ENCODE peak calls at places on chromosomes 1 and 21, in seven cellular contexts. One of them, this sample, is unnamed.

GRCh38 chr1:201505505-201505893 is 1.4 kb downstream of the CSRP1 start:
- DNase-seq in SK-MEL-5: peak
- DNase-seq in CD4-positive, alpha-beta T cell: no peak
- DNase-seq in stimulated activated CD8-positive, alpha-beta memory T cell treated with anti-CD3 and anti-CD28 coated beads, Interleukin-15, amount 100 ng/mL, for 4 hours: no peak
- DNase-seq in lung: no peak
- DNase-seq in Peyer's patch: no peak
- DNase-seq in stimulated activated CD4-positive, alpha-beta T cell treated with anti-CD3 and anti-CD28 coated beads, Interleukin-1b, Interleukin-23, amount 100 ng/mL, for 4 hours: no peak
- DNase-seq in this sample: no peak

GRCh38 chr1:56578664-56578962 is 750 bp downstream of the PLPP3 start:
- DNase-seq in lung: no peak
- DNase-seq in stimulated activated CD4-positive, alpha-beta T cell treated with anti-CD3 and anti-CD28 coated beads, Interleukin-1b, Interleukin-23, amount 100 ng/mL, for 4 hours: no peak
- DNase-seq in SK-MEL-5: peak
- DNase-seq in CD4-positive, alpha-beta T cell: no peak
- DNase-seq in stimulated activated CD8-positive, alpha-beta memory T cell treated with anti-CD3 and anti-CD28 coated beads, Interleukin-15, amount 100 ng/mL, for 4 hours: no peak
- DNase-seq in Peyer's patch: no peak
- DNase-seq in this sample: no peak

GRCh38 chr1:202571719-202572339 is 138.4 kb downstream of the SYT2 start:
- DNase-seq in lung: no peak
- DNase-seq in Peyer's patch: no peak
- DNase-seq in SK-MEL-5: peak
- DNase-seq in CD4-positive, alpha-beta T cell: no peak
- DNase-seq in stimulated activated CD4-positive, alpha-beta T cell treated with anti-CD3 and anti-CD28 coated beads, Interleukin-1b, Interleukin-23, amount 100 ng/mL, for 4 hours: no peak
- DNase-seq in stimulated activated CD8-positive, alpha-beta memory T cell treated with anti-CD3 and anti-CD28 coated beads, Interleukin-15, amount 100 ng/mL, for 4 hours: no peak
- DNase-seq in this sample: no peak

GRCh38 chr1:93353286-93353685 is 7.6 kb downstream of the DR1 start:
- DNase-seq in SK-MEL-5: no peak
- DNase-seq in CD4-positive, alpha-beta T cell: no peak
- DNase-seq in lung: no peak
- DNase-seq in stimulated activated CD4-positive, alpha-beta T cell treated with anti-CD3 and anti-CD28 coated beads, Interleukin-1b, Interleukin-23, amount 100 ng/mL, for 4 hours: no peak
- DNase-seq in Peyer's patch: no peak
- DNase-seq in stimulated activated CD8-positive, alpha-beta memory T cell treated with anti-CD3 and anti-CD28 coated beads, Interleukin-15, amount 100 ng/mL, for 4 hours: no peak
- DNase-seq in this sample: no peak

GRCh38 chr1:35222322-35223108 is 29.6 kb upstream of the SFPQ start:
- DNase-seq in SK-MEL-5: no peak
- DNase-seq in lung: no peak
- DNase-seq in stimulated activated CD4-positive, alpha-beta T cell treated with anti-CD3 and anti-CD28 coated beads, Interleukin-1b, Interleukin-23, amount 100 ng/mL, for 4 hours: no peak
- DNase-seq in stimulated activated CD8-positive, alpha-beta memory T cell treated with anti-CD3 and anti-CD28 coated beads, Interleukin-15, amount 100 ng/mL, for 4 hours: no peak
- DNase-seq in Peyer's patch: no peak
- DNase-seq in CD4-positive, alpha-beta T cell: no peak
- DNase-seq in this sample: peak

GRCh38 chr1:228493141-228494043 is 6.2 kb downstream of the RNF187 start:
- DNase-seq in stimulated activated CD8-positive, alpha-beta memory T cell treated with anti-CD3 and anti-CD28 coated beads, Interleukin-15, amount 100 ng/mL, for 4 hours: no peak
- DNase-seq in Peyer's patch: no peak
- DNase-seq in lung: no peak
- DNase-seq in CD4-positive, alpha-beta T cell: no peak
- DNase-seq in stimulated activated CD4-positive, alpha-beta T cell treated with anti-CD3 and anti-CD28 coated beads, Interleukin-1b, Interleukin-23, amount 100 ng/mL, for 4 hours: no peak
- DNase-seq in SK-MEL-5: no peak
- DNase-seq in this sample: no peak

GRCh38 chr1:233253231-233254038 is 42.1 kb downstream of the PCNX2 start:
- DNase-seq in stimulated activated CD8-positive, alpha-beta memory T cell treated with anti-CD3 and anti-CD28 coated beads, Interleukin-15, amount 100 ng/mL, for 4 hours: no peak
- DNase-seq in lung: no peak
- DNase-seq in SK-MEL-5: peak
- DNase-seq in CD4-positive, alpha-beta T cell: no peak
- DNase-seq in stimulated activated CD4-positive, alpha-beta T cell treated with anti-CD3 and anti-CD28 coated beads, Interleukin-1b, Interleukin-23, amount 100 ng/mL, for 4 hours: no peak
- DNase-seq in Peyer's patch: no peak
- DNase-seq in this sample: no peak

GRCh38 chr1:234731371-234732085 is 121.5 kb upstream of the IRF2BP2 start:
- DNase-seq in CD4-positive, alpha-beta T cell: peak
- DNase-seq in stimulated activated CD8-positive, alpha-beta memory T cell treated with anti-CD3 and anti-CD28 coated beads, Interleukin-15, amount 100 ng/mL, for 4 hours: no peak
- DNase-seq in stimulated activated CD4-positive, alpha-beta T cell treated with anti-CD3 and anti-CD28 coated beads, Interleukin-1b, Interleukin-23, amount 100 ng/mL, for 4 hours: no peak
- DNase-seq in Peyer's patch: no peak
- DNase-seq in lung: no peak
- DNase-seq in SK-MEL-5: no peak
- DNase-seq in this sample: no peak

GRCh38 chr1:197902131-197902453 is 338 bp upstream of the C1orf53 start:
- DNase-seq in SK-MEL-5: no peak
- DNase-seq in stimulated activated CD4-positive, alpha-beta T cell treated with anti-CD3 and anti-CD28 coated beads, Interleukin-1b, Interleukin-23, amount 100 ng/mL, for 4 hours: no peak
- DNase-seq in Peyer's patch: no peak
- DNase-seq in lung: no peak
- DNase-seq in stimulated activated CD8-positive, alpha-beta memory T cell treated with anti-CD3 and anti-CD28 coated beads, Interleukin-15, amount 100 ng/mL, for 4 hours: no peak
- DNase-seq in CD4-positive, alpha-beta T cell: no peak
- DNase-seq in this sample: no peak

GRCh38 chr1:32953495-32953894 is 11.1 kb downstream of the RNF19B start:
- DNase-seq in stimulated activated CD4-positive, alpha-beta T cell treated with anti-CD3 and anti-CD28 coated beads, Interleukin-1b, Interleukin-23, amount 100 ng/mL, for 4 hours: no peak
- DNase-seq in stimulated activated CD8-positive, alpha-beta memory T cell treated with anti-CD3 and anti-CD28 coated beads, Interleukin-15, amount 100 ng/mL, for 4 hours: no peak
- DNase-seq in Peyer's patch: no peak
- DNase-seq in lung: no peak
- DNase-seq in SK-MEL-5: peak
- DNase-seq in CD4-positive, alpha-beta T cell: no peak
- DNase-seq in this sample: no peak

GRCh38 chr1:158124034-158124433 is 56.7 kb upstream of the CD1D start:
- DNase-seq in CD4-positive, alpha-beta T cell: no peak
- DNase-seq in lung: no peak
- DNase-seq in Peyer's patch: no peak
- DNase-seq in stimulated activated CD8-positive, alpha-beta memory T cell treated with anti-CD3 and anti-CD28 coated beads, Interleukin-15, amount 100 ng/mL, for 4 hours: no peak
- DNase-seq in SK-MEL-5: no peak
- DNase-seq in stimulated activated CD4-positive, alpha-beta T cell treated with anti-CD3 and anti-CD28 coated beads, Interleukin-1b, Interleukin-23, amount 100 ng/mL, for 4 hours: no peak
- DNase-seq in this sample: no peak

GRCh38 chr21:46354518-46354917 is 30.6 kb downstream of the PCNT start:
- DNase-seq in lung: no peak
- DNase-seq in SK-MEL-5: no peak
- DNase-seq in stimulated activated CD4-positive, alpha-beta T cell treated with anti-CD3 and anti-CD28 coated beads, Interleukin-1b, Interleukin-23, amount 100 ng/mL, for 4 hours: no peak
- DNase-seq in CD4-positive, alpha-beta T cell: no peak
- DNase-seq in stimulated activated CD8-positive, alpha-beta memory T cell treated with anti-CD3 and anti-CD28 coated beads, Interleukin-15, amount 100 ng/mL, for 4 hours: no peak
- DNase-seq in Peyer's patch: no peak
- DNase-seq in this sample: no peak

GRCh38 chr1:160907976-160908375 is 23.0 kb upstream of the ITLN1 start:
- DNase-seq in stimulated activated CD8-positive, alpha-beta memory T cell treated with anti-CD3 and anti-CD28 coated beads, Interleukin-15, amount 100 ng/mL, for 4 hours: no peak
- DNase-seq in stimulated activated CD4-positive, alpha-beta T cell treated with anti-CD3 and anti-CD28 coated beads, Interleukin-1b, Interleukin-23, amount 100 ng/mL, for 4 hours: no peak
- DNase-seq in CD4-positive, alpha-beta T cell: no peak
- DNase-seq in Peyer's patch: no peak
- DNase-seq in SK-MEL-5: no peak
- DNase-seq in lung: no peak
- DNase-seq in this sample: no peak

GRCh38 chr1:152517237-152517811 is 3.0 kb downstream of the CRCT1 start:
- DNase-seq in SK-MEL-5: no peak
- DNase-seq in stimulated activated CD8-positive, alpha-beta memory T cell treated with anti-CD3 and anti-CD28 coated beads, Interleukin-15, amount 100 ng/mL, for 4 hours: no peak
- DNase-seq in stimulated activated CD4-positive, alpha-beta T cell treated with anti-CD3 and anti-CD28 coated beads, Interleukin-1b, Interleukin-23, amount 100 ng/mL, for 4 hours: no peak
- DNase-seq in Peyer's patch: no peak
- DNase-seq in CD4-positive, alpha-beta T cell: no peak
- DNase-seq in lung: no peak
- DNase-seq in this sample: no peak

GRCh38 chr1:18970762-18971161 is 14.3 kb upstream of the IFFO2 start:
- DNase-seq in CD4-positive, alpha-beta T cell: no peak
- DNase-seq in SK-MEL-5: no peak
- DNase-seq in stimulated activated CD8-positive, alpha-beta memory T cell treated with anti-CD3 and anti-CD28 coated beads, Interleukin-15, amount 100 ng/mL, for 4 hours: no peak
- DNase-seq in lung: no peak
- DNase-seq in Peyer's patch: no peak
- DNase-seq in stimulated activated CD4-positive, alpha-beta T cell treated with anti-CD3 and anti-CD28 coated beads, Interleukin-1b, Interleukin-23, amount 100 ng/mL, for 4 hours: no peak
- DNase-seq in this sample: no peak